ENCODE peak calls at places on chromosomes 5 and 9, in six cellular contexts. B is dorsolateral prefrontal cortex, J is AG04449, W is endothelial cell, C is psoas muscle, K is tibial artery. L is an unnamed sample.

GRCh38 chr5:142716963-142717362 is 31.1 kb upstream of the FGF1 start:
- DNase-seq in W (peak; percentile 68), K (peak; percentile 41), C (no peak), B (peak; percentile 81), J (no peak), L (no peak)

GRCh38 chr5:143896981-143897380 is 85.0 kb downstream of the HMHB1 start:
- DNase-seq in J (no peak), W (no peak), C (no peak), B (no peak), K (no peak), L (no peak)

GRCh38 chr5:58261605-58262004 is 198.3 kb downstream of the PLK2 start:
- DNase-seq in C (no peak), K (no peak), B (no peak), W (no peak), J (no peak), L (no peak)

GRCh38 chr5:579746-580366 is 32.3 kb upstream of the CEP72 start:
- DNase-seq in B (no peak), K (peak; percentile 9), J (no peak), C (no peak), W (no peak), L (no peak)

GRCh38 chr9:134651226-134651905 is 9.8 kb downstream of the COL5A1 start:
- DNase-seq in J (no peak), B (no peak), C (no peak), K (no peak), W (no peak), L (no peak)

GRCh38 chr5:39323542-39323941 is 40.8 kb downstream of the C9 start:
- DNase-seq in C (no peak), J (no peak), W (no peak), B (no peak), K (no peak), L (no peak)

GRCh38 chr5:54632131-54632551 is 114.6 kb downstream of the SNX18 start:
- DNase-seq in W (no peak), J (no peak), B (peak; percentile 52), K (peak; percentile 41), C (no peak), L (no peak)

GRCh38 chr9:112809351-112809848 is 58.8 kb downstream of the SNX30 start:
- DNase-seq in W (no peak), C (no peak), B (no peak), K (no peak), J (no peak), L (no peak)

GRCh38 chr9:103319979-103320378 is 324.8 kb downstream of the CYLC2 start:
- DNase-seq in J (no peak), K (no peak), B (no peak), W (no peak), C (no peak), L (no peak)

GRCh38 chr9:134515026-134515821 is 126.4 kb upstream of the COL5A1 start:
- DNase-seq in W (no peak), B (no peak), J (no peak), C (peak; percentile 40), K (no peak), L (no peak)

GRCh38 chr9:36847781-36848673 is 186.0 kb downstream of the PAX5 start:
- DNase-seq in B (no peak), K (no peak), C (peak; percentile 26), W (no peak), J (no peak), L (no peak)

GRCh38 chr9:109861499-109861898 is 81.5 kb downstream of the PALM2AKAP2 start:
- DNase-seq in W (no peak), C (no peak), B (peak; percentile 48), J (peak; percentile 34), K (no peak), L (no peak)

GRCh38 chr5:180718810-180719453 is 20.9 kb downstream of the OR2Y1 start:
- DNase-seq in J (no peak), K (no peak), C (no peak), W (peak; percentile 52), B (no peak), L (no peak)

GRCh38 chr9:94054731-94055130 is 29.5 kb upstream of the PTPDC1 start:
- DNase-seq in C (no peak), W (no peak), K (no peak), B (no peak), J (no peak), L (no peak)

GRCh38 chr5:149930754-149931574 is 13.6 kb downstream of the PDE6A start:
- DNase-seq in C (no peak), J (no peak), W (no peak), B (no peak), K (no peak), L (peak; percentile 12)

GRCh38 chr5:124932791-124933600 is 186.6 kb upstream of the ZNF608 start:
- DNase-seq in K (no peak), B (no peak), J (peak; percentile 17), W (no peak), C (no peak), L (no peak)

GRCh38 chr5:107832746-107833145 is 162.0 kb upstream of the EFNA5 start:
- DNase-seq in B (no peak), C (no peak), W (no peak), J (no peak), K (no peak), L (no peak)

GRCh38 chr5:77326986-77327734 is 116.7 kb downstream of the PDE8B start:
- DNase-seq in K (no peak), W (no peak), C (no peak), B (no peak), J (no peak), L (no peak)

GRCh38 chr9:87340391-87340790 is 157.3 kb upstream of the DAPK1 start:
- DNase-seq in C (no peak), K (no peak), W (no peak), J (no peak), B (no peak), L (no peak)

GRCh38 chr5:125634242-125634835 is 788.9 kb upstream of the GRAMD2B start:
- DNase-seq in C (no peak), J (no peak), B (no peak), W (no peak), K (no peak), L (no peak)

GRCh38 chr9:114317665-114318357 is 5.1 kb upstream of the ORM1 start:
- DNase-seq in K (no peak), C (no peak), W (no peak), B (no peak), J (peak; percentile 47), L (no peak)

GRCh38 chr9:7273575-7273974 is 515.8 kb downstream of the KDM4C start:
- DNase-seq in B (peak; percentile 34), K (no peak), W (peak; percentile 25), C (no peak), J (no peak), L (no peak)
- TF ChIP-seq CTCF in B (peak; percentile 74), K (peak; percentile 33), W (no peak), C (peak; percentile 61), J (no peak), L (no peak)

DNA sequence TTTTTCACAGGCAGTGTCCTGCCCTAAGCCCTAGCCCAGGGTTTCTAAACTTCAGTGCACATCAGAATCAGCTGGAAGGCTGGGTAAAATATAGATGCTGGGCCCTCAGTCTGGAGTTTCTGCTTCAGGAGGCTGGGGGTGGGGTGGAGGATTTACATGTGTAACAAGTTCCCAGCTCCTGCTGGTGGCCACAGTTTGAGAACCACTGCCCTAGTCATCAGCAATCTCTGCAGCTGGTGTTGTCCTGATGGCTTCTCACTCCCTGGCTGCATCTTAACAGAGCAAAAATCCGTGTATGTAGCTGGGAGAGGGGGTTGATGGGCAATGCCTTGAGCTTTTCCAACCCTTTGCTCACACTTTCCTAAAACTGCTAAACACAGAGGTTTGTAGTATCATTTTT is 186.0 kb upstream of the KLF9 start:
- DNase-seq in C (peak; percentile 61), J (no peak), B (peak; percentile 42), K (peak; percentile 64), W (no peak), L (peak; percentile 79)
- TF ChIP-seq CTCF in C (no peak), J (peak; percentile 0), B (no peak), K (no peak), W (no peak), L (no peak)

DNA sequence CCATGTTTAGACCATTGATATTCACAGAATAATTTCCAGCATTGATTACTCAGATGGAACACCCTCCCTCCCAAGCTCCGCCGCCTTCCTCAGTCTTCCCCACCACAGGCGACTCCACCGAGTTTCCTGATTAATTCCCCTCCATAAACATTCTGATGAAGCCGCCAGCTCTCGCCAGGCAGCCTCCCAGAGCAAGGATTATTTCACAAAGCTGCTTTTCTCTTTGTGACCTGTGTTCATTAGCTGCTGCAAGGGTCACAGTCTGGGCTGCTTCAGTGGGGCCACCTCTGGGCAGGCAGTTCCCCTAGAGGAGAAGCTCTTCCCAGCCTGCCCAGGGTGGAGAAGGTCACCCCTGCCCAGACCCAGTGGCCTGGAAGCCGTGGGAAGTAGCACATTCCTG is 58.3 kb upstream of the RAPGEF1 start:
- DNase-seq in B (no peak), K (no peak), W (no peak), J (no peak), C (no peak), L (no peak)
- TF ChIP-seq CTCF in B (no peak), K (no peak), W (no peak), J (no peak), C (no peak), L (no peak)

GRCh38 chr5:100430268-100430900 is 104.8 kb upstream of the FAM174A start:
- DNase-seq in K (peak; percentile 20), J (no peak), B (peak; percentile 16), C (peak; percentile 39), W (peak; percentile 76), L (no peak)

GRCh38 chr5:100421360-100421759 is 113.8 kb upstream of the FAM174A start:
- DNase-seq in B (no peak), K (no peak), W (no peak), C (no peak), J (no peak), L (no peak)

GRCh38 chr5:100424017-100424416 is 111.2 kb upstream of the FAM174A start:
- DNase-seq in J (no peak), W (no peak), K (no peak), C (no peak), B (no peak), L (no peak)

GRCh38 chr5:100423330-100423729 is 111.8 kb upstream of the FAM174A start:
- DNase-seq in B (no peak), J (no peak), W (no peak), K (no peak), C (no peak), L (no peak)

GRCh38 chr5:100424787-100425186 is 110.4 kb upstream of the FAM174A start:
- DNase-seq in J (no peak), B (no peak), K (no peak), W (no peak), C (no peak), L (no peak)
- TF ChIP-seq CTCF in J (no peak), B (no peak), K (no peak), W (no peak), C (no peak), L (no peak)

GRCh38 chr5:28810751-28811136 is 1772.4 kb upstream of the CDH9 start:
- DNase-seq in K (no peak), W (no peak), J (no peak), B (no peak), C (no peak), L (no peak)
- TF ChIP-seq CTCF in K (no peak), W (no peak), J (no peak), B (no peak), C (no peak), L (no peak)